ENCODE peak calls at places on chromosome 17, in eight cellular contexts. B is AG04450, Y is astrocyte of the cerebellum, R is uterus, V is fibroblast of mammary gland, J is right lobe of liver, U is endodermal cell, O is tibial artery. M is an unnamed sample.

GRCh38 chr17:19676901-19677300 is 28.4 kb downstream of the ALDH3A2 start:
- DNase-seq in U (no peak), Y (no peak), J (no peak), V (no peak), R (no peak), B (no peak), O (no peak), M (no peak)

GRCh38 chr17:46138470-46138869 is 54.8 kb downstream of the KANSL1 start:
- DNase-seq in R (no peak), J (no peak), U (no peak), O (no peak), Y (no peak), B (no peak), V (no peak), M (no peak)

GRCh38 chr17:68457168-68457538 is at the start of gene WIPI1:
- DNase-seq in O (peak; percentile 54), U (no peak), R (peak; percentile 62), Y (no peak), B (no peak), J (peak; percentile 82), V (no peak), M (no peak)

GRCh38 chr17:29145289-29146058 is 34.7 kb downstream of the MYO18A start:
- DNase-seq in R (peak; percentile 57), J (no peak), U (peak; percentile 92), B (no peak), V (peak; percentile 84), O (peak; percentile 61), Y (peak; percentile 70), M (no peak)

GRCh38 chr17:77281024-77281903 is 140.5 kb downstream of the SEC14L1 start:
- DNase-seq in U (peak; percentile 96), B (no peak), R (no peak), O (no peak), Y (no peak), V (no peak), J (peak; percentile 81), M (no peak)

GRCh38 chr17:59753522-59754467 is 46.3 kb downstream of the VMP1 start:
- DNase-seq in U (no peak), O (no peak), R (peak; percentile 45), Y (peak; percentile 92), B (peak; percentile 84), V (peak; percentile 92), J (no peak), M (peak; percentile 90)

GRCh38 chr17:12388206-12388605 is 277.5 kb upstream of the MYOCD start:
- DNase-seq in R (no peak), B (peak; percentile 54), Y (no peak), U (no peak), O (no peak), V (peak; percentile 78), J (no peak), M (no peak)

GRCh38 chr17:36922175-36922574 is 15.1 kb upstream of the LHX1 start:
- DNase-seq in U (no peak), Y (no peak), O (no peak), J (no peak), B (no peak), V (no peak), R (no peak), M (no peak)

GRCh38 chr17:57606111-57606875 is 138.8 kb downstream of the CCDC182 start:
- DNase-seq in Y (no peak), U (no peak), V (no peak), O (no peak), R (no peak), J (no peak), B (no peak), M (no peak)

GRCh38 chr17:81200695-81201580 is 21.8 kb downstream of the CEP131 start:
- DNase-seq in J (no peak), V (peak; percentile 70), R (no peak), Y (peak; percentile 41), U (peak; percentile 81), B (peak; percentile 42), O (peak; percentile 51), M (peak; percentile 48)

GRCh38 chr17:61650749-61651148 is 59.7 kb upstream of the NACA2 start:
- DNase-seq in U (no peak), O (no peak), Y (no peak), V (no peak), R (no peak), B (no peak), J (no peak), M (no peak)

GRCh38 chr17:7379134-7379533 is 1.8 kb upstream of the TNK1 start:
- DNase-seq in O (no peak), V (no peak), R (no peak), Y (no peak), U (no peak), B (no peak), J (no peak), M (no peak)

GRCh38 chr17:15404116-15404730 is 62.8 kb upstream of the TEKT3 start:
- DNase-seq in U (no peak), J (no peak), O (no peak), V (peak; percentile 58), Y (no peak), B (peak; percentile 24), R (no peak), M (no peak)

GRCh38 chr17:44204453-44204882 is 4.8 kb upstream of the ATXN7L3 start:
- DNase-seq in U (no peak), V (peak; percentile 82), R (no peak), O (no peak), Y (no peak), B (no peak), J (no peak), M (no peak)

GRCh38 chr17:49910094-49910857 is 58.7 kb upstream of the DLX4 start:
- DNase-seq in B (no peak), R (no peak), U (peak; percentile 93), O (no peak), Y (no peak), V (peak; percentile 17), J (no peak), M (no peak)

GRCh38 chr17:17727111-17727659 is 45.9 kb downstream of the RAI1 start:
- DNase-seq in B (no peak), J (no peak), O (no peak), Y (no peak), V (no peak), R (no peak), U (no peak), M (no peak)

GRCh38 chr17:50872710-50873424 is 6.7 kb upstream of the TOB1 start:
- DNase-seq in B (no peak), U (peak; percentile 34), O (peak; percentile 39), J (no peak), R (no peak), V (peak; percentile 90), Y (peak; percentile 34), M (peak; percentile 86)

GRCh38 chr17:42005128-42005527 is 12.1 kb downstream of the DNAJC7 start:
- DNase-seq in Y (no peak), U (no peak), J (no peak), R (no peak), V (no peak), B (no peak), O (no peak), M (no peak)

GRCh38 chr17:42010898-42011516 is 6.2 kb downstream of the DNAJC7 start:
- DNase-seq in Y (no peak), B (no peak), V (peak; percentile 69), J (no peak), U (peak; percentile 60), O (no peak), R (no peak), M (no peak)

DNA sequence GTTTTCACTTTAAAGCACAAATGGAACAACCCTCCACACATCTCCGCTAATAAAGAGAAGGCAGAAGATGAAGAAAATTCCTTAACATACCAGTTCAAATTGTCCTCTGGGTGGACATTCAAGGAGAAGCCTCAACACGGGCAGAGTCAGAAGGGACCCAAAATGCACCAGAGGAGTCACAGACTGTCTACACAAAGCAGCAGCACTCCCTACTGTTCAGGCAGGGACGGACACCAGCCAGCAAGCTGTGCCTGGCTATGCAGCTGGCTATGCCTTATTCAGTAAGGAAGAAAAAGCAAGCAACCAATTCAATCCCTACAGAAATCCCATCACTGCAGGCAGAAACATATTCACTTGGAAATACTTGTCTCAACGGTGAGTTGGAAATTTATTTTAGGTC is 8.1 kb downstream of the DNAJC7 start:
- DNase-seq in Y (no peak), U (peak; percentile 70), B (no peak), V (no peak), O (no peak), R (no peak), J (no peak), M (no peak)
- TF ChIP-seq CTCF in Y (no peak), U (peak; percentile 30), B (no peak), V (peak; percentile 16), O (no peak), R (no peak), J (peak; percentile 35), M (no peak)

GRCh38 chr17:79802039-79802735 is 5.3 kb upstream of the CBX8 start:
- DNase-seq in U (no peak), B (no peak), Y (no peak), R (no peak), V (no peak), O (no peak), J (no peak), M (no peak)
- H3K4me3 ChIP-seq in U (no peak overlapping the region), B (no peak overlapping the region), Y (no peak overlapping the region), R (no peak overlapping the region), V (no peak overlapping the region), O (no peak overlapping the region), J (no peak overlapping the region), M (no peak overlapping the region)

DNA sequence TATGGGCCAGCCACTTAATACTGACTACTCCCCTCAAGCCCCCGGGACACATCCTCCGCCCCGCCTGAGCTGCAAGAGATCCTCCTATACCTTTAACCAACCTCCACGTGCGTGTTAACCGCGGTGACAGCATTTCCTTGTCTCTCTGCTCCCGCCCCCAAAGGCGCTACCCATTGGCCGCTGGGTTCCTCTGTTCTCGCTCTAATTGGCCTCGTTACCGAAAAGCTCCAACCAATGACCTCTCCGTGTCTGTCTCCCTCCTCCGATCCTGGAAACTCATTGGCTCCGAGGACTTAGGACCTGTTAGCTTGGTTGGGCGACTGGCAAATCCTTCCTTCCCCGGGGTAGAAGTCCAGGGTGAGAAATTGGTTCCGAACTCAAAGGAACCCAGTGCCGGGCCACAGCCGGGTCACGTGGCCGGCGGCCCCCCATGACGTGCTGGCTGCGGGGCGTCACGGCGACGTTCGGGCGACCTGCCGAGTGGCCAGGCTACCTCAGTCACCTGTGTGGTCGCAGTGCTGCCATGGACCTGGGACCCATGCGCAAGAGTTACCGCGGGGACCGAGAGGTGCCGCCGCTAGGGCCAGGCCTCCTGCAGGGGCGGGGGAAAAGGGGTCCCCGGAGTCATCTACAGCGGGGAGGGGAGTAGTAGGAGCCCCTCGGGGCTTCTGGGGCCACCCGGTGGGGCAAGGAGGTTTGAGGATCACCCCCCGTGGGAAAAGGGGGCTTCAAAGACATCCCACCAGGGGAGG is at the start of gene PNPO:
- DNase-seq in J (peak; percentile 95), R (peak; percentile 94), O (peak; percentile 97), Y (peak; percentile 96), V (peak; percentile 98), U (peak; percentile 96), B (peak; percentile 93), M (peak; percentile 100)
- TF ChIP-seq CTCF in J (no peak), R (no peak), O (no peak), Y (no peak), V (no peak), U (peak; percentile 30), B (no peak), M (no peak)

DNA sequence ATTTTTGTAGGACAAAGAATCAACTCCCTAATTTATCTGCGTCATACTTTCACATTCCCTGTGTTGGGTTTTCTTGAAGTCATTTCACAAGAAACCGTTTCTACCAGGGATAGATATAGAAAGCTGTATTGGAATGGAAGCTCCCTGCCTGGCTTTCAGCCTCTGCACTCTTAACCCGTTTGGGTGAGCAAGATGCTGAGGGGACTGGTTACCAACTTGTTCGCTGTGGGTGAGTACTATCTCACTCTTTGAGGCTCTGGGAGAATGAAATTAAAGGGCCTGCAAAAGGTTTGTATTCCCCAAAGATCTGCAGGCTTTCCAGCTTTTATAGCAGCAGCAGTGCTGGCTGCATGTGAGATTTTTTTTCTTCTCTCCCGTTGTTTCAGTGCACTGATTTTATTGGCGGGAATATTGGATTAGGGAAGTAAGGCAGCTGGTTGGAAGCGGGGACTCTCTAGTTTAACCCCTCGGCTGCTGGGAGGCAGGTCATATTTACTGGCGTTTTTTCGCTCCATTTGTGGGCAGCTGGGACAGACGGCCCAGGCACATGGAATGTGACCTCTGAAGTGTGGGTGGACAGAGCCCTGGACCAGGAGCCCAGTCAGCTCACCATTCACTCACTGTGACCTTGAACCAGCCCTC is 30.9 kb downstream of the C17orf75 start:
- DNase-seq in Y (no peak), J (no peak), U (peak; percentile 71), V (peak; percentile 15), O (no peak), B (no peak), R (no peak), M (no peak)
- H3K4me3 ChIP-seq in Y (no peak overlapping the region), J (no peak overlapping the region), U (no peak overlapping the region), V (no peak overlapping the region), O (peak overlapping the region; percentile 29), B (no peak overlapping the region), R (peak overlapping the region; percentile 12), M (no peak overlapping the region)

M was measured in HFF-Myc.